ENCODE peak calls at places on chromosomes 7 and 10, in ten cellular contexts. One of them, this sample, is unnamed.

GRCh38 chr7:136114966-136115762 is 138.0 kb upstream of the MTPN start:
- DNase-seq in neural progenitor cell: peak; percentile 67
- DNase-seq in GM23248: peak; percentile 62
- DNase-seq in H1: peak; percentile 82
- DNase-seq in astrocyte: peak; percentile 13
- DNase-seq in neuronal stem cell: peak; percentile 30
- DNase-seq in GM23338: peak; percentile 86
- DNase-seq in hepatocyte: peak; percentile 61
- DNase-seq in mammary epithelial cell: peak; percentile 24
- DNase-seq in GM12878: no peak
- DNase-seq in this sample: peak; percentile 66

GRCh38 chr7:120842131-120842621 is 15.8 kb downstream of the TSPAN12 start:
- DNase-seq in neural progenitor cell: no peak
- DNase-seq in GM23248: no peak
- DNase-seq in H1: no peak
- DNase-seq in astrocyte: no peak
- DNase-seq in neuronal stem cell: no peak
- DNase-seq in GM23338: peak; percentile 28
- DNase-seq in hepatocyte: peak; percentile 12
- DNase-seq in mammary epithelial cell: no peak
- DNase-seq in GM12878: no peak
- DNase-seq in this sample: no peak

GRCh38 chr7:30276203-30276900 is 8.0 kb upstream of the ZNRF2 start:
- DNase-seq in neural progenitor cell: peak; percentile 76
- DNase-seq in GM23248: peak; percentile 71
- DNase-seq in H1: peak; percentile 63
- DNase-seq in astrocyte: peak; percentile 30
- DNase-seq in neuronal stem cell: peak; percentile 39
- DNase-seq in GM23338: peak; percentile 83
- DNase-seq in hepatocyte: peak; percentile 77
- DNase-seq in mammary epithelial cell: peak; percentile 39
- DNase-seq in GM12878: no peak
- DNase-seq in this sample: peak; percentile 17

GRCh38 chr10:66746711-66747110 is 179.1 kb upstream of the LRRTM3 start:
- DNase-seq in neural progenitor cell: no peak
- DNase-seq in GM23248: no peak
- DNase-seq in H1: no peak
- DNase-seq in astrocyte: peak; percentile 55
- DNase-seq in neuronal stem cell: no peak
- DNase-seq in GM23338: no peak
- DNase-seq in hepatocyte: no peak
- DNase-seq in mammary epithelial cell: peak; percentile 12
- DNase-seq in GM12878: no peak
- DNase-seq in this sample: no peak

GRCh38 chr10:26481914-26482550 is 43.9 kb downstream of the APBB1IP start:
- DNase-seq in neural progenitor cell: no peak
- DNase-seq in GM23248: no peak
- DNase-seq in H1: no peak
- DNase-seq in astrocyte: no peak
- DNase-seq in neuronal stem cell: no peak
- DNase-seq in GM23338: no peak
- DNase-seq in hepatocyte: no peak
- DNase-seq in mammary epithelial cell: no peak
- DNase-seq in GM12878: no peak
- DNase-seq in this sample: no peak

GRCh38 chr10:48935141-48935540 is 4.5 kb downstream of the LRRC18 start:
- DNase-seq in neural progenitor cell: peak; percentile 15
- DNase-seq in GM23248: peak; percentile 4
- DNase-seq in H1: no peak
- DNase-seq in astrocyte: no peak
- DNase-seq in neuronal stem cell: no peak
- DNase-seq in GM23338: peak; percentile 11
- DNase-seq in hepatocyte: no peak
- DNase-seq in mammary epithelial cell: no peak
- DNase-seq in GM12878: no peak
- DNase-seq in this sample: peak; percentile 66

GRCh38 chr10:1610986-1611770 is 126.1 kb downstream of the ADARB2 start:
- DNase-seq in neural progenitor cell: no peak
- DNase-seq in GM23248: no peak
- DNase-seq in H1: no peak
- DNase-seq in astrocyte: no peak
- DNase-seq in neuronal stem cell: no peak
- DNase-seq in GM23338: no peak
- DNase-seq in hepatocyte: no peak
- DNase-seq in mammary epithelial cell: no peak
- DNase-seq in GM12878: no peak
- DNase-seq in this sample: no peak

GRCh38 chr10:77784856-77785255 is 141.7 kb downstream of the DLG5 start:
- DNase-seq in neural progenitor cell: no peak
- DNase-seq in GM23248: peak; percentile 87
- DNase-seq in H1: no peak
- DNase-seq in astrocyte: peak; percentile 93
- DNase-seq in neuronal stem cell: no peak
- DNase-seq in GM23338: no peak
- DNase-seq in hepatocyte: no peak
- DNase-seq in mammary epithelial cell: peak; percentile 34
- DNase-seq in GM12878: no peak
- DNase-seq in this sample: peak; percentile 97

GRCh38 chr10:106513328-106513727 is 651.2 kb downstream of the SORCS1 start:
- DNase-seq in neural progenitor cell: no peak
- DNase-seq in GM23248: no peak
- DNase-seq in H1: no peak
- DNase-seq in astrocyte: peak; percentile 20
- DNase-seq in neuronal stem cell: no peak
- DNase-seq in GM23338: no peak
- DNase-seq in hepatocyte: no peak
- DNase-seq in mammary epithelial cell: peak; percentile 65
- DNase-seq in GM12878: no peak
- DNase-seq in this sample: no peak

GRCh38 chr10:119306514-119306951 is 99.2 kb downstream of the GRK5 start:
- DNase-seq in neural progenitor cell: no peak
- DNase-seq in GM23248: peak; percentile 19
- DNase-seq in H1: no peak
- DNase-seq in astrocyte: peak; percentile 35
- DNase-seq in neuronal stem cell: no peak
- DNase-seq in GM23338: no peak
- DNase-seq in hepatocyte: peak; percentile 12
- DNase-seq in mammary epithelial cell: no peak
- DNase-seq in GM12878: peak; percentile 71
- DNase-seq in this sample: no peak

GRCh38 chr10:95359466-95359865 is 68.7 kb upstream of the PDLIM1 start:
- DNase-seq in neural progenitor cell: no peak
- DNase-seq in GM23248: no peak
- DNase-seq in H1: no peak
- DNase-seq in astrocyte: peak; percentile 8
- DNase-seq in neuronal stem cell: no peak
- DNase-seq in GM23338: no peak
- DNase-seq in hepatocyte: no peak
- DNase-seq in mammary epithelial cell: no peak
- DNase-seq in GM12878: no peak
- DNase-seq in this sample: no peak

DNA sequence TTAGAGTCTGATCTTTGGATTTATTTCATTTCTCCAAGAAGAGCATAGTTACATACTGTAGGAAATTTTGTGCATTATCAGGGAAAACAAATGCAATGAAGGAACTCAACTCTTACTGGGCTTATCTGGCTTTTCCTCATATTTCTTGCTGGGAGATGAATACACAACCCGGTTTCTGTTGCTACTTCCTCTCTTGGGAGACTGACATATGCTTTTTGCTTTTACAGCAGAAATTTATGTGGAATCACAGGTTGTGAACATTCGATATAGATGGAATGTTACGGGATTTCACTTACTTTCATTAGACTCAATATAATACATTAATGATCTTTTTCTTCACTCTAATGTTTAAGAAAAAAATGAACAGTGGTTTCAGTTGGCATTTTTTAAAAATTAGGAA is 7.0 kb downstream of the SND1 start:
- DNase-seq in neural progenitor cell: no peak
- DNase-seq in GM23248: no peak
- DNase-seq in H1: no peak
- DNase-seq in astrocyte: no peak
- DNase-seq in neuronal stem cell: no peak
- DNase-seq in GM23338: no peak
- DNase-seq in hepatocyte: no peak
- DNase-seq in mammary epithelial cell: no peak
- DNase-seq in GM12878: no peak
- DNase-seq in this sample: no peak
- H2AFZ ChIP-seq in neural progenitor cell: no peak overlapping the region
- H2AFZ ChIP-seq in GM23248: no peak overlapping the region
- H2AFZ ChIP-seq in H1: no peak overlapping the region
- H2AFZ ChIP-seq in astrocyte: no peak overlapping the region
- H2AFZ ChIP-seq in neuronal stem cell: no peak overlapping the region
- H2AFZ ChIP-seq in GM23338: no peak overlapping the region
- H2AFZ ChIP-seq in hepatocyte: no peak overlapping the region
- H2AFZ ChIP-seq in mammary epithelial cell: no peak overlapping the region
- H2AFZ ChIP-seq in GM12878: no peak overlapping the region
- H2AFZ ChIP-seq in this sample: no peak overlapping the region

DNA sequence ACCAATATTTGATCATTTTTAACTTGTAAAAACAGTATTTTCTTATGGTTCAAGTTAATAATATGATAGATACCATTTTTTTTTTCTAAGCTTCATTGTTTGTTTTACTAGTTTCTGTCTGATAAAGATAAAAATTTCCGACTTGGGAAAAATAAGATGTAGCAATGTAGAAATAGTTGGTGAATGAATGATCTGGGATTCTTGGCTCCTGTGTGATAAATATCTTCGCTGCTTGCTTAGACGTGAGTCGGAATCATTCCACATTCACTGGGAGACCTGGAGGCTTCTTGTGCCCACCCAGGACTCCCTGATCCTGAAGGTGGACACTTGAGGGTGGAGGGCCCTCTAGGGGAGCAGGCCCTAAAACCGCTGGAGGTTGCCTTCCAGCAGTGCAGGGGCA is 47.9 kb downstream of the EXOC4 start:
- DNase-seq in neural progenitor cell: no peak
- DNase-seq in GM23248: no peak
- DNase-seq in H1: no peak
- DNase-seq in astrocyte: peak; percentile 28
- DNase-seq in neuronal stem cell: no peak
- DNase-seq in GM23338: peak; percentile 29
- DNase-seq in hepatocyte: no peak
- DNase-seq in mammary epithelial cell: no peak
- DNase-seq in GM12878: no peak
- DNase-seq in this sample: no peak
- H3K4me1 ChIP-seq in neural progenitor cell: peaks cover 11% of the 10 kb centered on the region
- H3K4me1 ChIP-seq in GM23248: no peaks in the 10 kb centered on the region
- H3K4me1 ChIP-seq in H1: peaks cover 4% of the 10 kb centered on the region
- H3K4me1 ChIP-seq in astrocyte: no peaks in the 10 kb centered on the region
- H3K4me1 ChIP-seq in neuronal stem cell: no peaks in the 10 kb centered on the region
- H3K4me1 ChIP-seq in GM23338: no peaks in the 10 kb centered on the region
- H3K4me1 ChIP-seq in hepatocyte: no peaks in the 10 kb centered on the region
- H3K4me1 ChIP-seq in mammary epithelial cell: no peaks in the 10 kb centered on the region
- H3K4me1 ChIP-seq in GM12878: no peaks in the 10 kb centered on the region
- H3K4me1 ChIP-seq in this sample: peaks cover 6% of the 10 kb centered on the region

GRCh38 chr10:127920319-127921074 is 13.6 kb downstream of the PTPRE start:
- DNase-seq in neural progenitor cell: no peak
- DNase-seq in GM23248: peak; percentile 56
- DNase-seq in H1: no peak
- DNase-seq in astrocyte: no peak
- DNase-seq in neuronal stem cell: no peak
- DNase-seq in GM23338: no peak
- DNase-seq in hepatocyte: no peak
- DNase-seq in mammary epithelial cell: no peak
- DNase-seq in GM12878: no peak
- DNase-seq in this sample: no peak

GRCh38 chr10:127921751-127922140 is 14.8 kb downstream of the PTPRE start:
- DNase-seq in neural progenitor cell: no peak
- DNase-seq in GM23248: no peak
- DNase-seq in H1: no peak
- DNase-seq in astrocyte: no peak
- DNase-seq in neuronal stem cell: no peak
- DNase-seq in GM23338: no peak
- DNase-seq in hepatocyte: no peak
- DNase-seq in mammary epithelial cell: no peak
- DNase-seq in GM12878: no peak
- DNase-seq in this sample: no peak

GRCh38 chr10:127921075-127921750 is 14.3 kb downstream of the PTPRE start:
- DNase-seq in neural progenitor cell: no peak
- DNase-seq in GM23248: no peak
- DNase-seq in H1: peak; percentile 16
- DNase-seq in astrocyte: no peak
- DNase-seq in neuronal stem cell: no peak
- DNase-seq in GM23338: no peak
- DNase-seq in hepatocyte: no peak
- DNase-seq in mammary epithelial cell: no peak
- DNase-seq in GM12878: no peak
- DNase-seq in this sample: no peak

GRCh38 chr10:127918570-127918969 is 11.7 kb downstream of the PTPRE start:
- DNase-seq in neural progenitor cell: no peak
- DNase-seq in GM23248: no peak
- DNase-seq in H1: peak; percentile 10
- DNase-seq in astrocyte: no peak
- DNase-seq in neuronal stem cell: no peak
- DNase-seq in GM23338: no peak
- DNase-seq in hepatocyte: no peak
- DNase-seq in mammary epithelial cell: no peak
- DNase-seq in GM12878: no peak
- DNase-seq in this sample: no peak

DNA sequence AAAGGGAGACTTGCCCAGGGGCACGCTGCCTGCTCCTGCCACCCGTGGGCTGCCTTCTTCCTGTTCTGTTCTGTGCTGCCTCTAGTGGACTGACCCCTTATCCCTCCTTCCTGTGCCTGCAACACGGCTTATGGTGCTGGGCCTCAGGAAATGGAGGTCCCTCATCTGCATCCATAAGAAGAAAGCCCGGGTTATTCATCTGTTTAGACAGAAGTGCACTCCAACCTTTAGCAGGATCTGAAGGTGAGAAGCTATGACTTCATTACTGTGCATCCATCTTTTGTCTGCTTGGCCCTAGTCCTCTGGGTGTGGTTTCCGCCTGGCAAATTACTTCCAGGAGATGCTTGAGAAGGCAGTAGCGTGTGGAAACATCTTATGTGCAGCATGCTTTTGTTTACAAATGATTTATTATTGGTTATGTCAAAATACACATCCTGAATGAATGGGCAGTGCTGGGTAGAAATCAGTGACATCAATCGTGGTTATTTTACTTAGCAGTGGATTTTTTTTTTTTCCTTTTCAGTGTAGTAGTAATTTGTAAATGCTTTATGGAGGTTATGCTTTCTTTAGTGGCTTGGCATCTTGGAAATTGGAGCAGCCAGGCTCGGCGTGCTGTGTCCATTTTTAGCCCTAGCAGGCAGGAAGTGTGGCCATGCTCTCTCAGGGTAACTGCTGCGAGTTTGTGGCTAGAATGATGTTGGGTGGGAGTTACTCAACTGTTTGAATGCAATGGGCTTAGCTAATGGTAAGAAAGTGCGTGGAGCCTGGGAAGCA is 12.7 kb downstream of the PTPRE start:
- DNase-seq in neural progenitor cell: no peak
- DNase-seq in GM23248: peak; percentile 86
- DNase-seq in H1: peak; percentile 44
- DNase-seq in astrocyte: peak; percentile 93
- DNase-seq in neuronal stem cell: no peak
- DNase-seq in GM23338: peak; percentile 51
- DNase-seq in hepatocyte: no peak
- DNase-seq in mammary epithelial cell: no peak
- DNase-seq in GM12878: no peak
- DNase-seq in this sample: peak; percentile 88
- H3K27ac ChIP-seq in neural progenitor cell: no peak overlapping the region
- H3K27ac ChIP-seq in GM23248: peak overlapping the region; percentile 79
- H3K27ac ChIP-seq in H1: no peak overlapping the region
- H3K27ac ChIP-seq in astrocyte: peak overlapping the region; percentile 49
- H3K27ac ChIP-seq in neuronal stem cell: no peak overlapping the region
- H3K27ac ChIP-seq in GM23338: no peak overlapping the region
- H3K27ac ChIP-seq in hepatocyte: no peak overlapping the region
- H3K27ac ChIP-seq in mammary epithelial cell: no peak overlapping the region
- H3K27ac ChIP-seq in GM12878: no peak overlapping the region
- H3K27ac ChIP-seq in this sample: peak overlapping the region; percentile 96

GRCh38 chr7:115941703-115942268 is 88.8 kb downstream of the TFEC start:
- DNase-seq in neural progenitor cell: no peak
- DNase-seq in GM23248: peak; percentile 44
- DNase-seq in H1: no peak
- DNase-seq in astrocyte: peak; percentile 44
- DNase-seq in neuronal stem cell: no peak
- DNase-seq in GM23338: peak; percentile 6
- DNase-seq in hepatocyte: no peak
- DNase-seq in mammary epithelial cell: peak; percentile 2
- DNase-seq in GM12878: no peak
- DNase-seq in this sample: no peak
- H2AFZ ChIP-seq in neural progenitor cell: no peak overlapping the region
- H2AFZ ChIP-seq in GM23248: no peak overlapping the region
- H2AFZ ChIP-seq in H1: no peak overlapping the region
- H2AFZ ChIP-seq in astrocyte: no peak overlapping the region
- H2AFZ ChIP-seq in neuronal stem cell: peak overlapping the region; percentile 49
- H2AFZ ChIP-seq in GM23338: no peak overlapping the region
- H2AFZ ChIP-seq in hepatocyte: no peak overlapping the region
- H2AFZ ChIP-seq in mammary epithelial cell: no peak overlapping the region
- H2AFZ ChIP-seq in GM12878: no peak overlapping the region
- H2AFZ ChIP-seq in this sample: no peak overlapping the region